ENCODE peak calls at places on chromosomes 2 and 18, in nine cellular contexts. K is GM19239, G is H9, X is nucleus accumbens, L is HCT116, E is neural crest cell, V is coronary artery, J is iPS-NIHi11, I is globus pallidus. A is an unnamed sample.

GRCh38 chr2:142901778-142902177 is 24.3 kb downstream of the KYNU start:
- DNase-seq in K (no peak), G (no peak), X (no peak), L (no peak), E (no peak), V (no peak), J (no peak), I (no peak), A (no peak)

GRCh38 chr2:58893645-58894336 is 652.7 kb upstream of the FANCL start:
- DNase-seq in K (no peak), G (no peak), X (no peak), L (no peak), E (no peak), V (no peak), J (no peak), I (no peak), A (no peak)

GRCh38 chr2:33022989-33023731 is 76.4 kb downstream of the LTBP1 start:
- DNase-seq in K (no peak), G (no peak), X (no peak), L (peak), E (no peak), V (no peak), J (no peak), I (no peak), A (no peak)

GRCh38 chr18:5851998-5852397 is 43.3 kb downstream of the TMEM200C start:
- DNase-seq in K (no peak), G (no peak), X (no peak), L (no peak), E (no peak), V (no peak), J (no peak), I (no peak), A (no peak)

GRCh38 chr2:17849260-17849659 is 29.2 kb upstream of the KCNS3 start:
- DNase-seq in K (no peak), G (no peak), X (no peak), L (no peak), E (no peak), V (no peak), J (no peak), I (no peak), A (no peak)

GRCh38 chr2:38720613-38721241 is 30.4 kb downstream of the SRSF7 start:
- DNase-seq in K (no peak), G (no peak), X (no peak), L (no peak), E (no peak), V (peak), J (no peak), I (no peak), A (peak)

GRCh38 chr18:58863539-58864145 is 1.0 kb upstream of the ZNF532 start:
- DNase-seq in K (peak), G (no peak), X (peak), L (no peak), E (peak), V (no peak), J (peak), I (peak), A (peak)

GRCh38 chr2:186881644-186882043 is 32.7 kb upstream of the ZSWIM2 start:
- DNase-seq in K (no peak), G (no peak), X (no peak), L (no peak), E (no peak), V (no peak), J (no peak), I (no peak), A (no peak)

GRCh38 chr2:100924520-100925451 is 77.3 kb upstream of the RPL31 start:
- DNase-seq in K (peak), G (peak), X (peak), L (no peak), E (no peak), V (peak), J (no peak), I (peak), A (peak)

GRCh38 chr2:120771556-120772208 is 36.0 kb downstream of the GLI2 start:
- DNase-seq in K (no peak), G (no peak), X (no peak), L (no peak), E (no peak), V (no peak), J (no peak), I (no peak), A (peak)

GRCh38 chr18:77110936-77111335 is 21.6 kb downstream of the MBP start:
- DNase-seq in K (no peak), G (no peak), X (no peak), L (no peak), E (no peak), V (no peak), J (no peak), I (no peak), A (no peak)

GRCh38 chr2:240236217-240237111 is 96.0 kb upstream of the OTOS start:
- DNase-seq in K (no peak), G (peak), X (no peak), L (no peak), E (no peak), V (peak), J (no peak), I (no peak), A (no peak)

GRCh38 chr2:110206056-110206455 is 1.2 kb upstream of the NPHP1 start:
- DNase-seq in K (no peak), G (no peak), X (no peak), L (no peak), E (no peak), V (no peak), J (no peak), I (no peak), A (no peak)

GRCh38 chr18:46152808-46153617 is 48.8 kb downstream of the HAUS1 start:
- DNase-seq in K (no peak), G (peak), X (no peak), L (no peak), E (no peak), V (no peak), J (peak), I (no peak), A (no peak)

A was measured in transverse colon.